ENCODE peak calls at places on chromosomes 13 and 19, in four cellular contexts. K is K562, T is cardiac fibroblast, L is fibroblast of the aortic adventitia. R is an unnamed sample.

GRCh38 chr19:6058411-6059201 is 51.7 kb downstream of the RFX2 start:
- DNase-seq in T (no peak), K (no peak), L (no peak), R (no peak)

GRCh38 chr19:51119089-51119488 is 5.6 kb upstream of the SIGLEC9 start:
- DNase-seq in K (no peak), T (no peak), L (no peak), R (no peak)

GRCh38 chr13:111183959-111184684 is 69.0 kb downstream of the ARHGEF7 start:
- DNase-seq in K (no peak), T (no peak), L (peak; percentile 31), R (peak; percentile 31)

GRCh38 chr13:84870190-84870589 is 929.0 kb downstream of the SLITRK6 start:
- DNase-seq in T (no peak), L (no peak), K (no peak), R (no peak)

GRCh38 chr13:25608181-25608580 is 236.4 kb downstream of the ATP8A2 start:
- DNase-seq in K (no peak), L (no peak), T (no peak), R (no peak)

GRCh38 chr19:45924891-45925447 is 10.4 kb upstream of the NANOS2 start:
- DNase-seq in L (no peak), K (no peak), T (no peak), R (no peak)

GRCh38 chr19:17648786-17649185 is 39.4 kb downstream of the UNC13A start:
- DNase-seq in K (no peak), L (no peak), T (no peak), R (no peak)

GRCh38 chr13:42732073-42732472 is 49.3 kb upstream of the FAM216B start:
- DNase-seq in K (no peak), L (no peak), T (no peak), R (no peak)

GRCh38 chr13:80131204-80131603 is 209.7 kb downstream of the SPRY2 start:
- DNase-seq in L (peak; percentile 70), K (no peak), T (peak; percentile 81), R (peak; percentile 84)

GRCh38 chr19:1255186-1256161 is 7.1 kb downstream of the MIDN start:
- DNase-seq in T (no peak), K (no peak), L (no peak), R (no peak)

GRCh38 chr13:33285420-33286124 is at the start of gene STARD13:
- DNase-seq in K (peak; percentile 28), T (peak; percentile 98), L (peak; percentile 98), R (peak; percentile 98)

GRCh38 chr13:99949657-99950413 is 21.7 kb downstream of the ZIC5 start:
- DNase-seq in L (no peak), T (no peak), K (no peak), R (no peak)

GRCh38 chr13:27493981-27494380 is 43.6 kb upstream of the MTIF3 start:
- DNase-seq in L (peak; percentile 21), K (no peak), T (peak; percentile 8), R (no peak)

GRCh38 chr13:50082426-50083283 is 67.4 kb downstream of the KCNRG start:
- DNase-seq in L (peak; percentile 67), K (peak; percentile 65), T (peak; percentile 72), R (peak; percentile 78)

GRCh38 chr19:5454743-5455142 is 474 bp upstream of the ZNRF4 start:
- DNase-seq in L (no peak), K (no peak), T (no peak), R (no peak)

DNA sequence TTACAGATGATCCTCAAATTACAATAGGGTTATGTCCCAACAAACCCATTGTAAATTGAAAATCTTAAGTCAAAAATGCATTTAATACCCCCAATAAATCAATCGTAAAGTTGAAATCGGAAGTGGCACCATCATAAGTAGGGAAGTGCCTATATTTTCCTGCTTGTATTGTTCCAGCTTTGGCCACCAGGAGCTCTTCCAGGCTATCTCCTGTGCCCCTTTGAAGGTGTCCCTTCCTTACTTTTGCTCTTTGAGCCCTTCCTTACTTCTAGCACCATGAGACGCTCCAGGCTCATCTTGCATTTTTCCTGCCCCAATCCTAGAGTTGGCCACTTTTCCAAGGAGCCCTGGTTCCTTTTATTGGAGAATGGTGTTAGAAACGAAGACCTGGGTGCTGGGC is 163.0 kb upstream of the TSC22D1 start:
- DNase-seq in L (no peak), K (no peak), T (no peak), R (no peak)
- TF ChIP-seq CTCF in L (peak; percentile 16), K (no peak), T (peak; percentile 23), R (peak; percentile 9)

DNA sequence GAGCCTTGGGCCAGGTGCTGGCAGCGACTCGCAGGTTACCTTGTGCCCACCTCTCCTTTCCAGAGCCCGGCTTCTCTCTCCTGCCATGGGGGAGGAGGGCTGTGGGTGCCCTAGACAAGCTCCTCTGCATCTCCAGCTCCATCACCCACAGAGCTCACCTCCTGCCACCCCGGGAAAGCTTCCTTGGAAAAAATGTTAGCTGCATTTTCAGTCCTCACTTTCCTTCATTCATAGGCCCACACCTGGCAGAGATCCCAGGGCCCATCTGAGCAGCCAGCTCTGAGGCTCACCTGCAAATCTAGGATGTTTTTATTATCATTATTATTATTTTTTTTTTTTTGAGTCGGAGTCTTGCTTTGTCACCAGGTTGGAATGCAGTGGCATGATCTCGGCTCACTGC is 36.8 kb downstream of the ZFR2 start:
- DNase-seq in K (no peak), T (no peak), L (no peak), R (no peak)
- H3K4me3 ChIP-seq in K (no peak overlapping the region), T (no peak overlapping the region), L (no peak overlapping the region), R (no peak overlapping the region)

GRCh38 chr13:102561933-102562332 is 34.9 kb upstream of the TPP2 start:
- DNase-seq in L (no peak), T (no peak), K (no peak), R (no peak)

GRCh38 chr13:102555914-102556553 is 40.8 kb upstream of the TPP2 start:
- DNase-seq in K (peak; percentile 11), L (peak; percentile 34), T (peak; percentile 44), R (peak; percentile 40)

GRCh38 chr13:102556806-102557205 is 40.0 kb upstream of the TPP2 start:
- DNase-seq in T (no peak), L (no peak), K (no peak), R (no peak)

GRCh38 chr13:102563267-102563666 is 33.5 kb upstream of the TPP2 start:
- DNase-seq in T (no peak), K (no peak), L (no peak), R (no peak)

DNA sequence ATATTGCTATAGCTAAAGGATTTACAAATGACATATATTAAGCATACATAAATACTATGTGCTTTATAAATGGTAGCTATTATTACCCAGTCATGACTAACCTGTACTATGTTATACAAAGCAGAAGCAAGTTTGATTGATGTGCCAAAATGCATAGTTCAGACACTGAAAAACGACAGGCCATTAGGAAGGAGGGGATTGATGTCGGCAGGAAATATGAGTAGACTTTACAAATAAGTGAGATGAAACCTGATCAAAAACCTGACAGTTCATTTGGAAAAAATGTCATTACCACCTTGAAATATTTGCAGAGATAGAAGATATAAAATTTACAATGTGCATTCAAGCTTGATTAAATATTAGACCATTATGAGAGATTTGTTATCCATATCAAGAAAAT is 38.8 kb upstream of the TPP2 start:
- DNase-seq in K (no peak), T (no peak), L (no peak), R (no peak)
- TF ChIP-seq CTCF in K (no peak), T (no peak), L (no peak), R (no peak)

GRCh38 chr19:41877916-41878905 is 1.1 kb downstream of the CD79A start:
- DNase-seq in L (no peak), K (no peak), T (no peak), R (no peak)
- H3K4me3 ChIP-seq in L (no peak overlapping the region), K (no peak overlapping the region), T (no peak overlapping the region), R (no peak overlapping the region)

DNA sequence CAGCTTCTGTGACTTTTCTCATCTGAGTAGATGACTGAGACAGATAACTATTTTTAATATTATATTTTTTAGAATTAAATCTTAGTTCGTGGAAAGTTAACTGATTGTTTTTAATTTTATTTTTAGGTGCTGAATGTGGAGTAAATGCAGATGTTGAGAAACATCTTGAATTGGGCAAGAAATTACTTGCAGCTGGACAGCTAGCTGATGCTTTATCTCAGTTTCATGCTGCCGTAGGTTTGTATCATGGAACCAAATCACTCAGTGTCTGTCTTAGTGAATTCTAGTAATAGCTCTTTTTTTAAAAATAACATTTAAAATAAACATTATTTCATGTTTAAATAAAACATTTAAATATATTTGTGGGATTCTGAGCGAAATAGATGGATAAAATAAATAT is 32.2 kb downstream of the DNAJC3 start:
- DNase-seq in L (peak; percentile 39), T (peak; percentile 30), K (no peak), R (peak; percentile 55)
- TF ChIP-seq CTCF in L (no peak), T (no peak), K (no peak), R (no peak)

GRCh38 chr13:87680298-87680697 is 9.1 kb downstream of the SLITRK5 start:
- DNase-seq in K (no peak), L (no peak), T (no peak), R (no peak)

GRCh38 chr13:87684850-87685735 is 13.9 kb downstream of the SLITRK5 start:
- DNase-seq in L (no peak), K (no peak), T (no peak), R (no peak)
- H3K4me3 ChIP-seq in L (no peak overlapping the region), K (no peak overlapping the region), T (no peak overlapping the region), R (no peak overlapping the region)

GRCh38 chr13:57553932-57554331 is 77.6 kb upstream of the PCDH17 start:
- DNase-seq in T (no peak), L (no peak), K (no peak), R (no peak)

GRCh38 chr13:57552441-57552840 is 79.1 kb upstream of the PCDH17 start:
- DNase-seq in T (no peak), K (no peak), L (no peak), R (no peak)

GRCh38 chr13:57557979-57558529 is 73.5 kb upstream of the PCDH17 start:
- DNase-seq in L (no peak), K (no peak), T (no peak), R (no peak)
- TF ChIP-seq CTCF in L (no peak), K (no peak), T (no peak), R (no peak)

DNA sequence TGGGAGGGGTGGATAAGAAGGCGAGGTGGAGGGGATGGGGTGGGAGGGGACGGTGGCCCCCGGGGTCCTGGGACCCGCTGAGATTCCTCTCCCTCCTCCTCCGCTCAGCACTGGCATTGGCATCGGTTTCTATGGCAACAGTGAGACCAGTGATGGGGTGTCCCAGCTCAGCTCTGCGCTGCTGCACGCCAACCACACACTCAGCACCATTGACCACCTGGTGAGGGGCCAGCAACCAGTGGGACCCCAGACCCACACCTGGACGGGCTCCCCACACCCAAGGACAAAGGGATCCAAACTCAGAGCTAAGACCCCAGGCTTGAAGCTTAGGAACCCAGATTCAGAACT is 5.9 kb downstream of the TTYH1 start:
- DNase-seq in T (no peak), K (no peak), L (no peak), R (no peak)
- H3K4me3 ChIP-seq in T (no peak overlapping the region), K (no peak overlapping the region), L (no peak overlapping the region), R (no peak overlapping the region)

R was measured in fibroblast of villous mesenchyme.